ENCODE peak calls at places on chromosomes 2 and 18, in ten cellular contexts. Y is activated CD4-positive, alpha-beta T cell treated with anti-CD3 and anti-CD28 coated beads, Interleukin-2, amount 50 U/mL, for 24 hours; W is T-helper 1 cell; S is RCC 7860; N is heart right ventricle; L is AG04450; C is activated CD8-positive, alpha-beta memory T cell treated with anti-CD3 and anti-CD28 coated beads for 1 hour; Z is stimulated activated naive CD8-positive, alpha-beta T cell treated with anti-CD3 and anti-CD28 coated beads, Interleukin-15, Interleukin-2, amounts not matched to agents 100 U/mL and 50 U/mL, for 24 hours; O is stimulated activated CD4-positive, alpha-beta T cell treated with anti-CD3 and anti-CD28 coated beads, Interleukin-2, amount 100 ng/mL, for 48 hours; X is suprapubic skin. E is an unnamed sample.
A peak's percentile ranks its signal among the peaks of the same experiment; 100 is the strongest.

GRCh38 chr2:159562248-159562647 is 54.1 kb downstream of the BAZ2B start:
- DNase-seq in Y (no peak), W (no peak), S (no peak), N (no peak), L (peak; percentile 6), C (no peak), Z (no peak), O (no peak), X (no peak), E (no peak)

GRCh38 chr2:10408649-10409579 is 39.2 kb downstream of the ODC1 start:
- DNase-seq in Y (peak; percentile 76), W (peak; percentile 61), S (peak; percentile 85), N (peak; percentile 74), L (no peak), C (peak; percentile 66), Z (peak; percentile 86), O (peak; percentile 83), X (no peak), E (no peak)

GRCh38 chr2:214465386-214466146 is 54.7 kb downstream of the VWC2L start:
- DNase-seq in Y (no peak), W (no peak), S (peak; percentile 34), N (no peak), L (peak; percentile 11), C (no peak), Z (no peak), O (no peak), X (no peak), E (no peak)

GRCh38 chr2:203404996-203405395 is 76.8 kb downstream of the ABI2 start:
- DNase-seq in Y (no peak), W (no peak), S (no peak), N (no peak), L (peak; percentile 11), C (no peak), Z (no peak), O (no peak), X (no peak), E (no peak)

GRCh38 chr18:39500320-39500719 is 1934.7 kb upstream of the CELF4 start:
- DNase-seq in Y (no peak), W (no peak), S (no peak), N (no peak), L (no peak), C (no peak), Z (no peak), O (no peak), X (no peak), E (no peak)

GRCh38 chr2:219713110-219713509 is 85.7 kb downstream of the SLC4A3 start:
- DNase-seq in Y (no peak), W (no peak), S (no peak), N (no peak), L (no peak), C (no peak), Z (no peak), O (no peak), X (no peak), E (no peak)

GRCh38 chr2:118667366-118667765 is 180.1 kb downstream of the EN1 start:
- DNase-seq in Y (no peak), W (no peak), S (no peak), N (no peak), L (no peak), C (no peak), Z (no peak), O (no peak), X (no peak), E (no peak)

GRCh38 chr2:207051345-207051959 is 112.1 kb downstream of the CPO start:
- DNase-seq in Y (no peak), W (no peak), S (peak; percentile 21), N (no peak), L (no peak), C (no peak), Z (no peak), O (no peak), X (no peak), E (no peak)

GRCh38 chr18:5466256-5466655 is 77.5 kb downstream of the EPB41L3 start:
- DNase-seq in Y (no peak), W (no peak), S (no peak), N (no peak), L (no peak), C (no peak), Z (no peak), O (no peak), X (no peak), E (no peak)

GRCh38 chr2:24342110-24342910 is 18.0 kb downstream of the ITSN2 start:
- DNase-seq in Y (no peak), W (no peak), S (no peak), N (no peak), L (no peak), C (no peak), Z (no peak), O (no peak), X (no peak), E (no peak)

GRCh38 chr2:20590704-20591515 is 60.0 kb downstream of the HS1BP3 start:
- DNase-seq in Y (no peak), W (no peak), S (no peak), N (peak; percentile 64), L (no peak), C (no peak), Z (no peak), O (no peak), X (peak; percentile 70), E (peak; percentile 82)

GRCh38 chr2:188322569-188323531 is 31.2 kb downstream of the GULP1 start:
- DNase-seq in Y (no peak), W (no peak), S (peak; percentile 26), N (no peak), L (peak; percentile 21), C (no peak), Z (no peak), O (no peak), X (no peak), E (no peak)

GRCh38 chr2:148704247-148704646 is 59.7 kb downstream of the EPC2 start:
- DNase-seq in Y (no peak), W (no peak), S (no peak), N (no peak), L (no peak), C (no peak), Z (no peak), O (no peak), X (no peak), E (no peak)

GRCh38 chr2:53058526-53058925 is 709.1 kb upstream of the CHAC2 start:
- DNase-seq in Y (no peak), W (no peak), S (peak; percentile 59), N (no peak), L (no peak), C (no peak), Z (no peak), O (no peak), X (no peak), E (no peak)

GRCh38 chr18:8177330-8178016 is 431.8 kb upstream of the RAB12 start:
- DNase-seq in Y (no peak), W (no peak), S (no peak), N (peak; percentile 22), L (no peak), C (no peak), Z (no peak), O (no peak), X (no peak), E (no peak)

GRCh38 chr18:78803104-78803503 is 176.5 kb upstream of the SALL3 start:
- DNase-seq in Y (no peak), W (no peak), S (no peak), N (no peak), L (no peak), C (no peak), Z (no peak), O (no peak), X (no peak), E (no peak)

GRCh38 chr2:127862228-127862627 is 4.3 kb upstream of the POLR2D start:
- DNase-seq in Y (no peak), W (no peak), S (no peak), N (no peak), L (no peak), C (no peak), Z (no peak), O (no peak), X (no peak), E (no peak)

E was measured in coronary artery.